ENCODE peak calls at places on chromosomes 2 and 18, in ten cellular contexts. T is body of pancreas, A is kidney, Z is right lobe of liver, G is heart left ventricle, W is tibial artery, J is psoas muscle, N is pancreas, U is stomach, K is left ventricle myocardium inferior. V is an unnamed sample. For H3K36me3, the result is how much of the 10 kb centered on the place peaks cover.

GRCh38 chr18:74598350-74599001 is 806 bp downstream of the ZNF407 start:
- DNase-seq in T (peak), A (peak), Z (peak), G (peak), W (peak), J (peak), N (peak), U (peak), K (peak), V (peak)

GRCh38 chr2:96806468-96807126 is 9.5 kb upstream of the CNNM3 start:
- DNase-seq in T (peak), A (peak), Z (no peak), G (no peak), W (no peak), J (no peak), N (no peak), U (no peak), K (no peak), V (no peak)

GRCh38 chr18:71107220-71107619 is 818.4 kb downstream of the SOCS6 start:
- DNase-seq in T (no peak), A (no peak), Z (no peak), G (no peak), W (no peak), J (no peak), N (no peak), U (no peak), K (no peak), V (no peak)

GRCh38 chr2:73984922-73985317 is 210 bp downstream of the TET3 start:
- DNase-seq in T (peak), A (peak), Z (peak), G (peak), W (no peak), J (peak), N (peak), U (peak), K (peak), V (peak)

GRCh38 chr2:120678251-120678650 is 57.4 kb upstream of the GLI2 start:
- DNase-seq in T (no peak), A (no peak), Z (no peak), G (no peak), W (no peak), J (no peak), N (no peak), U (no peak), K (no peak), V (peak)

GRCh38 chr2:76275788-76276187 is 565.1 kb upstream of the GCFC2 start:
- DNase-seq in T (no peak), A (no peak), Z (no peak), G (no peak), W (no peak), J (no peak), N (no peak), U (no peak), K (no peak), V (no peak)

GRCh38 chr18:55343396-55344073 is 244.5 kb downstream of the TCF4 start:
- DNase-seq in T (no peak), A (no peak), Z (no peak), G (no peak), W (no peak), J (no peak), N (no peak), U (no peak), K (no peak), V (no peak)

GRCh38 chr2:36394804-36395203 is 39.2 kb downstream of the CRIM1 start:
- DNase-seq in T (no peak), A (no peak), Z (no peak), G (no peak), W (no peak), J (no peak), N (no peak), U (no peak), K (no peak), V (no peak)

GRCh38 chr18:62524443-62525200 is 1.8 kb downstream of the ZCCHC2 start:
- DNase-seq in T (peak), A (peak), Z (peak), G (peak), W (peak), J (peak), N (peak), U (peak), K (peak), V (peak)

GRCh38 chr2:63764630-63765029 is 77.1 kb upstream of the UGP2 start:
- DNase-seq in T (no peak), A (no peak), Z (no peak), G (no peak), W (no peak), J (no peak), N (no peak), U (no peak), K (no peak), V (no peak)

GRCh38 chr2:207253946-207254345 is 88.2 kb upstream of the KLF7 start:
- DNase-seq in T (no peak), A (no peak), Z (no peak), G (no peak), W (no peak), J (no peak), N (no peak), U (no peak), K (no peak), V (no peak)

GRCh38 chr2:18804540-18804939 is 215.2 kb upstream of the NT5C1B start:
- DNase-seq in T (no peak), A (no peak), Z (no peak), G (no peak), W (no peak), J (no peak), N (no peak), U (no peak), K (no peak), V (no peak)

GRCh38 chr2:193517615-193518014 is 1322.9 kb upstream of the TMEFF2 start:
- DNase-seq in T (no peak), A (no peak), Z (no peak), G (no peak), W (no peak), J (no peak), N (no peak), U (no peak), K (no peak), V (no peak)

GRCh38 chr18:43277164-43277600 is at the start of gene SYT4:
- DNase-seq in T (peak), A (peak), Z (peak), G (peak), W (no peak), J (peak), N (peak), U (peak), K (peak), V (peak)

GRCh38 chr18:45835057-45835634 is 9.7 kb downstream of the SIGLEC15 start:
- DNase-seq in T (no peak), A (no peak), Z (no peak), G (no peak), W (no peak), J (no peak), N (no peak), U (no peak), K (no peak), V (no peak)

GRCh38 chr2:150866431-150866830 is 379.0 kb upstream of the RND3 start:
- DNase-seq in T (no peak), A (no peak), Z (no peak), G (no peak), W (no peak), J (no peak), N (no peak), U (no peak), K (no peak), V (no peak)

GRCh38 chr18:6948238-6948637 is 169.4 kb downstream of the LAMA1 start:
- DNase-seq in T (no peak), A (no peak), Z (no peak), G (no peak), W (no peak), J (no peak), N (no peak), U (no peak), K (no peak), V (no peak)

GRCh38 chr2:196077821-196078220 is 9.2 kb upstream of the DNAH7 start:
- DNase-seq in T (no peak), A (no peak), Z (no peak), G (no peak), W (no peak), J (no peak), N (no peak), U (no peak), K (no peak), V (no peak)

GRCh38 chr2:102033028-102033749 is 41.4 kb downstream of the IL1R2 start:
- DNase-seq in T (peak), A (peak), Z (peak), G (peak), W (peak), J (peak), N (peak), U (peak), K (peak), V (peak)

GRCh38 chr2:125861461-125861860 is 794.5 kb upstream of the GYPC start:
- DNase-seq in T (no peak), A (no peak), Z (no peak), G (no peak), W (no peak), J (no peak), N (no peak), U (no peak), K (no peak), V (no peak)

GRCh38 chr2:196927318-196928225 is 1.1 kb upstream of the PGAP1 start:
- DNase-seq in T (peak), A (no peak), Z (no peak), G (no peak), W (no peak), J (no peak), N (no peak), U (no peak), K (no peak), V (no peak)

GRCh38 chr2:233412405-233412804 is 58.1 kb downstream of the DGKD start:
- DNase-seq in T (no peak), A (no peak), Z (no peak), G (no peak), W (no peak), J (no peak), N (no peak), U (no peak), K (no peak), V (no peak)
- TF ChIP-seq CTCF in T (no peak), A (no peak), Z (no peak), G (no peak), W (no peak), J (no peak), N (no peak), U (no peak), K (no peak), V (no peak)

GRCh38 chr18:2920546-2921343 is 73.9 kb downstream of the EMILIN2 start:
- DNase-seq in T (no peak), A (peak), Z (no peak), G (no peak), W (no peak), J (no peak), N (no peak), U (no peak), K (no peak), V (no peak)

GRCh38 chr18:2920027-2920426 is 73.2 kb downstream of the EMILIN2 start:
- DNase-seq in T (no peak), A (peak), Z (no peak), G (no peak), W (no peak), J (no peak), N (no peak), U (no peak), K (no peak), V (no peak)

GRCh38 chr18:2917255-2918047 is 70.6 kb downstream of the EMILIN2 start:
- DNase-seq in T (no peak), A (peak), Z (no peak), G (no peak), W (no peak), J (no peak), N (no peak), U (no peak), K (no peak), V (no peak)

GRCh38 chr18:2918761-2919550 is 72.2 kb downstream of the EMILIN2 start:
- DNase-seq in T (no peak), A (no peak), Z (no peak), G (no peak), W (no peak), J (no peak), N (no peak), U (no peak), K (no peak), V (no peak)

DNA sequence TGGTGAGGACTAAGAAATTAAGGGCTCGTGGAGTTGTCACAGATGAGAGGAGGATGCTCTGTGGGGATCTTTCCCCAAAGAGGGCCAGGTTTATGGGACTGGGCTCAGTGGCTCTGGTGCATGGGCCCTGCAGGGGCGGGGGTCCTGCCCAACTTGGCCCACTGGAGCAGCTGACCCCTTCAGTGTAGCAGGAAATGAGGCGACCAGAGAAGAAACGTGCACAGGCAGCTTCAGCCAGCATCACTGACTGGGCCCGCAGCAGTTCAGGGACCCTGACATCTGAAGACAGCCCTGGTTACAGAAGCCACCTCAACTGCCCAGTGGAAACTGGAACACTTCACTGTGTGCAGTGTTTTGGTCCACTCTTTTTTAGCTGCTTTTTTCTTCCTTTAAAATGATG is 72.8 kb downstream of the EMILIN2 start:
- DNase-seq in T (no peak), A (no peak), Z (no peak), G (no peak), W (no peak), J (no peak), N (no peak), U (no peak), K (no peak), V (no peak)
- H3K27ac ChIP-seq in T (no peak), A (no peak), Z (no peak), G (no peak), W (no peak), J (no peak), N (no peak), U (no peak), K (no peak), V (no peak)

GRCh38 chr2:99776521-99777265 is 286.9 kb upstream of the REV1 start:
- DNase-seq in T (no peak), A (no peak), Z (no peak), G (no peak), W (no peak), J (no peak), N (no peak), U (no peak), K (no peak), V (no peak)
- H3K36me3 ChIP-seq in T (under half), A (under half), Z (under half), G (under half), W (under half), J (under half), N (under half), U (under half), K (under half), V (under half)

DNA sequence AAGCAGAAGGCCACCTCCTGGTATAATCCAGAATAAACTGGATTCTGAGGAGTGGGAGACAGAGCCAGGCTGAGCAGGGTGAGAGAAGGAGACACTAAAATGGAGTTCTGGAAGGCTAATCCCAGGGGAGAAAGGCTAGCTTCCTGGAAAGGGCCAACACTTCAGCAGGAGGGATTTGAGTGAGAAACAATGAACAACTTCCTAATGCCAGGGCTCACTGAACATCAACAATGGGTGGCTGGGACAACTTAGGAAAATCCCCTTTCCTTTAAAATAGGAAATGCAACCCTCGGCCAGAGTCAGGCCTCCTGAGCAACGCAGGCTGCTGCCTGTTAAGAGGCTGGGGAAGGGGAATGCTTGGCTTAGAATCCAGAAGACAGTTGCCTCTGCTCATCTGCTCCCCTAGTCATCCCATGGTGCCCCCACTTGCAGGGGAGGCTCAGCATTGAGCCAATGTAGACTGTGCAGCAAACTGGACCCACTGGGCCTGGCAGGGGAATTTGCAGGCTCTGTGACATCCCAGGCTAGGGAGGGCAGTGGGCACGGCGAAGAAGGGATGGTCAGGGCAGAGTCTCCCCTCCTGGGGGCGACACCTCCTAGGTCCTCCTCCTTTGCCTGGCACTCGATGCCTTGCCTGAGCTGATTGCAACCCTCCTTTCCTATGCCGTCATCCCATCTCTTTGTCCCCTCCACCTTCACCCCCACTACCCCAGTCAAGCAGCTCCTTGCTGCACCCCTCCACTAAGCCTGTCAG is 182.6 kb downstream of the TNS1 start:
- DNase-seq in T (no peak), A (peak), Z (peak), G (no peak), W (no peak), J (no peak), N (no peak), U (no peak), K (no peak), V (no peak)
- TF ChIP-seq CTCF in T (no peak), A (no peak), Z (no peak), G (no peak), W (no peak), J (no peak), N (no peak), U (no peak), K (no peak), V (no peak)